ENCODE peak calls at places on chromosomes 12 and 14, in ten cellular contexts. N is NCI-H2081; A is H9; G is SJSA1; I is GOT3; K is stimulated activated CD4-positive, alpha-beta T cell treated with anti-CD3 and anti-CD28 coated beads, Interleukin-1b, Interleukin-23, amount 100 ng/mL, for 24 hours; T is AG08396; J is iPS DF 6.9; M is NCI-H1105; U is psoas muscle. B is an unnamed sample.

GRCh38 chr14:99182548-99183115 is 89.4 kb downstream of the BCL11B start:
- DNase-seq in N (no peak), A (no peak), G (no peak), I (no peak), K (no peak), T (no peak), J (no peak), M (no peak), U (no peak), B (no peak)

GRCh38 chr14:96056509-96057422 is 17.6 kb downstream of the C14orf132 start:
- DNase-seq in N (no peak), A (no peak), G (peak), I (no peak), K (no peak), T (no peak), J (no peak), M (no peak), U (no peak), B (no peak)

GRCh38 chr12:47818701-47819543 is 781 bp downstream of the HDAC7 start:
- DNase-seq in N (no peak), A (peak), G (peak), I (no peak), K (no peak), T (peak), J (no peak), M (peak), U (peak), B (peak)

GRCh38 chr14:76894308-76894707 is 68.1 kb downstream of the LRRC74A start:
- DNase-seq in N (no peak), A (no peak), G (no peak), I (no peak), K (no peak), T (no peak), J (no peak), M (no peak), U (no peak), B (peak)

GRCh38 chr14:32313977-32314376 is 15.1 kb upstream of the AKAP6 start:
- DNase-seq in N (peak), A (no peak), G (no peak), I (no peak), K (no peak), T (no peak), J (no peak), M (no peak), U (no peak), B (no peak)

GRCh38 chr14:81235096-81235495 is 14.3 kb upstream of the GTF2A1 start:
- DNase-seq in N (no peak), A (no peak), G (no peak), I (no peak), K (no peak), T (no peak), J (no peak), M (no peak), U (no peak), B (no peak)

GRCh38 chr12:57613427-57614109 is 2.3 kb downstream of the ARHGEF25 start:
- DNase-seq in N (no peak), A (no peak), G (no peak), I (no peak), K (no peak), T (no peak), J (no peak), M (no peak), U (no peak), B (no peak)

GRCh38 chr12:21371050-21371449 is 1.7 kb upstream of the IAPP start:
- DNase-seq in N (no peak), A (no peak), G (no peak), I (no peak), K (no peak), T (no peak), J (no peak), M (no peak), U (no peak), B (no peak)

GRCh38 chr14:85579957-85580356 is 50.0 kb downstream of the FLRT2 start:
- DNase-seq in N (no peak), A (no peak), G (no peak), I (no peak), K (no peak), T (peak), J (no peak), M (no peak), U (no peak), B (no peak)

GRCh38 chr14:61064210-61064609 is 83.2 kb downstream of the SLC38A6 start:
- DNase-seq in N (no peak), A (no peak), G (no peak), I (no peak), K (no peak), T (no peak), J (no peak), M (peak), U (no peak), B (no peak)

GRCh38 chr12:109223868-109224267 is 85.2 kb downstream of the FOXN4 start:
- DNase-seq in N (no peak), A (no peak), G (no peak), I (no peak), K (no peak), T (no peak), J (no peak), M (no peak), U (no peak), B (no peak)

GRCh38 chr14:68922201-68922613 is 56.9 kb downstream of the ACTN1 start:
- DNase-seq in N (no peak), A (no peak), G (no peak), I (no peak), K (no peak), T (no peak), J (no peak), M (no peak), U (no peak), B (no peak)

GRCh38 chr12:108611884-108612415 is 14.1 kb upstream of the TMEM119 start:
- DNase-seq in N (no peak), A (peak), G (peak), I (no peak), K (no peak), T (peak), J (peak), M (no peak), U (no peak), B (peak)

GRCh38 chr12:107014050-107014449 is 27.1 kb upstream of the MTERF2 start:
- DNase-seq in N (peak), A (peak), G (peak), I (no peak), K (no peak), T (no peak), J (no peak), M (peak), U (no peak), B (peak)

GRCh38 chr12:88960213-88960878 is 380.1 kb upstream of the KITLG start:
- DNase-seq in N (no peak), A (no peak), G (no peak), I (no peak), K (no peak), T (no peak), J (no peak), M (no peak), U (no peak), B (no peak)

GRCh38 chr12:101567918-101568317 is 26.9 kb upstream of the MYBPC1 start:
- DNase-seq in N (no peak), A (no peak), G (no peak), I (no peak), K (no peak), T (no peak), J (no peak), M (no peak), U (no peak), B (no peak)